ENCODE peak calls at places on chromosome 16, in eight cellular contexts. F is uterus, E is ovary, N is lower lobe of right lung, G is Peyer's patch, Y is PC-3, C is A673, I is cardiac muscle cell. K is an unnamed sample.

GRCh38 chr16:86751081-86752030 is 173.0 kb downstream of the FOXL1 start:
- DNase-seq in F (no peak), E (no peak), N (no peak), G (no peak), Y (peak; percentile 69), C (peak; percentile 38), I (no peak), K (no peak)

GRCh38 chr16:75579435-75579834 is 13.3 kb downstream of the GABARAPL2 start:
- DNase-seq in F (no peak), E (no peak), N (no peak), G (no peak), Y (no peak), C (no peak), I (no peak), K (no peak)

GRCh38 chr16:17512636-17513220 is 42.0 kb upstream of the XYLT1 start:
- DNase-seq in F (no peak), E (no peak), N (no peak), G (no peak), Y (no peak), C (no peak), I (no peak), K (no peak)

GRCh38 chr16:10308305-10309193 is 77.3 kb upstream of the ATF7IP2 start:
- DNase-seq in F (no peak), E (no peak), N (no peak), G (no peak), Y (no peak), C (no peak), I (peak; percentile 38), K (no peak)

GRCh38 chr16:19898924-19899604 is 14.4 kb upstream of the GPRC5B start:
- DNase-seq in F (peak; percentile 60), E (peak; percentile 23), N (no peak), G (peak; percentile 62), Y (peak; percentile 69), C (peak; percentile 64), I (peak; percentile 72), K (no peak)

GRCh38 chr16:275041-275621 is 613 bp downstream of the RGS11 start:
- DNase-seq in F (no peak), E (no peak), N (no peak), G (no peak), Y (no peak), C (no peak), I (peak; percentile 33), K (no peak)

GRCh38 chr16:82630688-82631087 is 3.9 kb downstream of the CDH13 start:
- DNase-seq in F (no peak), E (no peak), N (no peak), G (no peak), Y (peak; percentile 35), C (no peak), I (no peak), K (no peak)

GRCh38 chr16:65214196-65214595 is 92.3 kb upstream of the CDH11 start:
- DNase-seq in F (no peak), E (no peak), N (no peak), G (no peak), Y (no peak), C (no peak), I (no peak), K (no peak)

GRCh38 chr16:31476305-31477219 is 4.6 kb downstream of the TGFB1I1 start:
- DNase-seq in F (peak; percentile 54), E (no peak), N (peak; percentile 94), G (peak; percentile 97), Y (no peak), C (no peak), I (peak; percentile 73), K (peak; percentile 76)

GRCh38 chr16:1610841-1611653 is 825 bp downstream of the IFT140 start:
- DNase-seq in F (no peak), E (no peak), N (no peak), G (no peak), Y (peak; percentile 7), C (no peak), I (no peak), K (no peak)

GRCh38 chr16:85473909-85474640 is 139.0 kb upstream of the GSE1 start:
- DNase-seq in F (no peak), E (peak; percentile 49), N (no peak), G (no peak), Y (no peak), C (no peak), I (no peak), K (no peak)

GRCh38 chr16:31134625-31135534 is 647 bp downstream of the PRSS8 start:
- DNase-seq in F (no peak), E (no peak), N (peak; percentile 83), G (peak; percentile 77), Y (peak; percentile 14), C (no peak), I (peak; percentile 52), K (no peak)

GRCh38 chr16:66366433-66367299 is at the start of gene CDH5:
- DNase-seq in F (peak; percentile 62), E (peak; percentile 82), N (peak; percentile 69), G (peak; percentile 50), Y (no peak), C (no peak), I (no peak), K (no peak)

GRCh38 chr16:85708338-85708737 is 19.6 kb upstream of the GINS2 start:
- DNase-seq in F (no peak), E (no peak), N (no peak), G (no peak), Y (no peak), C (no peak), I (no peak), K (no peak)

GRCh38 chr16:83215417-83216001 is 588.7 kb downstream of the CDH13 start:
- DNase-seq in F (no peak), E (no peak), N (no peak), G (peak; percentile 70), Y (peak; percentile 62), C (peak; percentile 49), I (peak; percentile 34), K (peak; percentile 11)

GRCh38 chr16:48511071-48511540 is 98.9 kb downstream of the N4BP1 start:
- DNase-seq in F (no peak), E (no peak), N (no peak), G (peak; percentile 40), Y (no peak), C (no peak), I (no peak), K (no peak)

GRCh38 chr16:47695746-47696145 is 234.6 kb downstream of the PHKB start:
- DNase-seq in F (no peak), E (no peak), N (no peak), G (no peak), Y (no peak), C (no peak), I (no peak), K (no peak)

GRCh38 chr16:49529646-49530045 is 156.0 kb downstream of the C16orf78 start:
- DNase-seq in F (no peak), E (no peak), N (no peak), G (no peak), Y (no peak), C (no peak), I (no peak), K (no peak)

GRCh38 chr16:49528564-49529150 is 155.1 kb downstream of the C16orf78 start:
- DNase-seq in F (no peak), E (no peak), N (no peak), G (no peak), Y (no peak), C (no peak), I (peak; percentile 73), K (no peak)

GRCh38 chr16:49532243-49532870 is 158.8 kb downstream of the C16orf78 start:
- DNase-seq in F (no peak), E (no peak), N (no peak), G (no peak), Y (no peak), C (no peak), I (no peak), K (no peak)

GRCh38 chr16:49531425-49531824 is 157.8 kb downstream of the C16orf78 start:
- DNase-seq in F (no peak), E (no peak), N (no peak), G (no peak), Y (no peak), C (no peak), I (no peak), K (no peak)

GRCh38 chr16:49530396-49530795 is 156.8 kb downstream of the C16orf78 start:
- DNase-seq in F (no peak), E (no peak), N (no peak), G (no peak), Y (no peak), C (peak; percentile 63), I (no peak), K (no peak)
- H3K27ac ChIP-seq in F (no peak overlapping the region), E (no peak overlapping the region), N (no peak overlapping the region), G (no peak overlapping the region), Y (no peak overlapping the region), C (no peak overlapping the region), I (no peak overlapping the region), K (no peak overlapping the region)

DNA sequence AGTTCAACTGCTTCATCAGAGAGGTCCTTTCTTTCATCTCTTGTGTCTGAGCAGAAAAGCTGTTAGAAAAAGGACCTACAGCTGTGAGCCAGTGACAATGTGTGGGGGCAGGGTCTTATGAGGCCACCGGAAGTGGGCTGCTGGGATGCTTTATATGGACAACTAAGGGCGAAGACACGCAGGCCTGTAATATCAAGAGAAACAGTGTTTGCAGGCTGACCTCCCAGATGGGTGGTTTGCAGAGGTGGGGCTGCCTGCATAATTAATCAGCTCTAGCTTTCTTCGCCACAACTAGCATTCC is 30.4 kb upstream of the SALL1 start:
- DNase-seq in F (no peak), E (no peak), N (no peak), G (no peak), Y (no peak), C (peak; percentile 47), I (no peak), K (no peak)
- H3K4me1 ChIP-seq in F (no peaks in the 10 kb centered on the region), E (no peaks in the 10 kb centered on the region), N (no peaks in the 10 kb centered on the region), G (no peaks in the 10 kb centered on the region), Y (no peaks in the 10 kb centered on the region), C (peaks cover 30% of the 10 kb centered on the region), I (peaks cover 11% of the 10 kb centered on the region), K (no peaks in the 10 kb centered on the region)

GRCh38 chr16:69496376-69496775 is 69.4 kb upstream of the NFAT5 start:
- DNase-seq in F (no peak), E (no peak), N (no peak), G (no peak), Y (no peak), C (no peak), I (no peak), K (no peak)
- H3K27ac ChIP-seq in F (no peak overlapping the region), E (no peak overlapping the region), N (no peak overlapping the region), G (no peak overlapping the region), Y (no peak overlapping the region), C (no peak overlapping the region), I (no peak overlapping the region), K (no peak overlapping the region)

GRCh38 chr16:29734826-29735225 is 11.0 kb downstream of the C16orf54 start:
- DNase-seq in F (no peak), E (no peak), N (no peak), G (peak; percentile 2), Y (no peak), C (no peak), I (no peak), K (no peak)

GRCh38 chr16:29737713-29738112 is 8.1 kb downstream of the C16orf54 start:
- DNase-seq in F (no peak), E (no peak), N (no peak), G (peak; percentile 40), Y (no peak), C (no peak), I (no peak), K (no peak)

GRCh38 chr16:29736764-29737163 is 9.0 kb downstream of the C16orf54 start:
- DNase-seq in F (no peak), E (no peak), N (no peak), G (peak; percentile 66), Y (no peak), C (no peak), I (no peak), K (no peak)

GRCh38 chr16:29738514-29738913 is 7.3 kb downstream of the C16orf54 start:
- DNase-seq in F (no peak), E (no peak), N (no peak), G (peak; percentile 61), Y (no peak), C (no peak), I (no peak), K (peak; percentile 35)

GRCh38 chr16:29736112-29736511 is 9.7 kb downstream of the C16orf54 start:
- DNase-seq in F (no peak), E (no peak), N (no peak), G (no peak), Y (no peak), C (no peak), I (no peak), K (no peak)
- H3K4me1 ChIP-seq in F (no peaks in the 10 kb centered on the region), E (no peaks in the 10 kb centered on the region), N (no peaks in the 10 kb centered on the region), G (peaks cover 14% of the 10 kb centered on the region), Y (no peaks in the 10 kb centered on the region), C (no peaks in the 10 kb centered on the region), I (no peaks in the 10 kb centered on the region), K (peaks cover 26% of the 10 kb centered on the region)